ENCODE peak calls at places on chromosome 17, in four cellular contexts. X, M, I and S are unnamed samples.

GRCh38 chr17:45317113-45317820 is 447 bp upstream of the MAP3K14 start:
- DNase-seq in M (peak), X (peak), I (peak), S (peak)

GRCh38 chr17:59785091-59785799 is 77.8 kb downstream of the VMP1 start:
- DNase-seq in X (no peak), I (no peak), M (no peak), S (no peak)

GRCh38 chr17:4483012-4483840 is 15.5 kb upstream of the SPNS2 start:
- DNase-seq in X (peak), I (no peak), M (peak), S (peak)

GRCh38 chr17:61862105-61862574 is 1.2 kb downstream of the BRIP1 start:
- DNase-seq in I (no peak), X (no peak), M (no peak), S (no peak)

GRCh38 chr17:13784466-13784865 is 182.7 kb upstream of the HS3ST3A1 start:
- DNase-seq in M (no peak), I (no peak), X (no peak), S (no peak)

GRCh38 chr17:51287412-51287811 is 27.1 kb downstream of the UTP18 start:
- DNase-seq in X (no peak), M (no peak), I (no peak), S (no peak)

GRCh38 chr17:57405486-57406072 is 149.3 kb downstream of the MSI2 start:
- DNase-seq in I (no peak), X (no peak), M (no peak), S (no peak)

GRCh38 chr17:63426041-63426916 is 19.8 kb downstream of the CYB561 start:
- DNase-seq in M (no peak), X (no peak), I (no peak), S (no peak)

GRCh38 chr17:64707077-64707591 is 45.0 kb upstream of the SMURF2 start:
- DNase-seq in X (peak), M (peak), I (no peak), S (peak)

GRCh38 chr17:10879110-10879509 is 41.2 kb upstream of the PIRT start:
- DNase-seq in I (no peak), M (no peak), X (no peak), S (no peak)

GRCh38 chr17:4293572-4293971 is 29.8 kb upstream of the ANKFY1 start:
- DNase-seq in X (no peak), I (peak), M (no peak), S (no peak)

DNA sequence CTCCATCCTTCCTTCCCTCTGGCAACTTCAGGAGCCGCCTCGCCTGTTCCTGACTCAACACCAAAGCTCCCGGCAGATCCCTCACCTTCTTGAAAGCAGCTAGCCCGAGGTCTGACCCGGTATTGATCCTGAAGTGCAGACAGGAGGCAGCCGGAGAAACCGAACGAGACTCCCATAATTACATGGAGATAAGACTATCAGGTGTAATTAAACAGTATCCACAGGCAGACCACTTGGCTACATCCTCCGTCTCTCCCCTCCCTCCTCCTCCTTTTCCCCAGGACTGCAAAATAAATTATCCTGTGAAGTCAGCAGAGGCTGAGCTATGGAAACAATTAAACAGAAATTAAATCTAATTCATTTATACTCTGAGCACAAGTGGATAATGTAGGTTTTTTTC is 93.0 kb downstream of the RBFOX3 start:
- DNase-seq in I (no peak), M (no peak), X (no peak), S (no peak)
- TF ChIP-seq POLR2A in I (no peak), M (no peak), X (no peak), S (no peak)

DNA sequence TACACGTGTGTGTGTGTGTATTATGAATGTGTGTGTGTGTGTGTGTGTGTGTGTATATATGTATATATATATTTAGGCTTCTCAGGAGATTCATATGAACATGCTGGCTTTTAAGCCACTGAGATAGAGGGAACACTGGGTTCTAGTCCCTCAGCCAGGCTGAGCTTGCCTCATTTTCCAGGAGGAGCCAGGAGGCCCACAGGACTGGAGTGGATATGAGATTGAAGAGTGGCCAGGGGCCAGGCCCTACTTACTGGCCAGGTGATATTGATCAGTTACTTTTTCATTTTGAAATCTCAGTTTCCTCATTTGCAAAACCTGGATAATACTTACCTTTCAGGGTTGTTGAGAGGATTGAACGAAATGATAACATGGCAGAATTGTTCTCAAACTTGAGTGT is 5.8 kb downstream of the PCTP start:
- DNase-seq in X (no peak), I (no peak), M (no peak), S (no peak)
- TF ChIP-seq POLR2A in X (no peak), I (no peak), M (no peak), S (no peak)

GRCh38 chr17:76386966-76387765 is 2.8 kb downstream of the SPHK1 start:
- DNase-seq in X (no peak), I (no peak), M (no peak), S (no peak)

GRCh38 chr17:76388966-76389888 is 4.8 kb downstream of the SPHK1 start:
- DNase-seq in M (no peak), X (peak), I (no peak), S (no peak)

GRCh38 chr17:76394166-76394565 is 9.8 kb downstream of the SPHK1 start:
- DNase-seq in X (no peak), M (no peak), I (no peak), S (no peak)

GRCh38 chr17:76390003-76390421 is 5.6 kb downstream of the SPHK1 start:
- DNase-seq in M (no peak), I (no peak), X (no peak), S (no peak)

GRCh38 chr17:76391200-76391715 is 6.8 kb downstream of the SPHK1 start:
- DNase-seq in X (no peak), I (no peak), M (no peak), S (no peak)
- TF ChIP-seq POLR2A in X (no peak), I (no peak), M (no peak), S (no peak)

DNA sequence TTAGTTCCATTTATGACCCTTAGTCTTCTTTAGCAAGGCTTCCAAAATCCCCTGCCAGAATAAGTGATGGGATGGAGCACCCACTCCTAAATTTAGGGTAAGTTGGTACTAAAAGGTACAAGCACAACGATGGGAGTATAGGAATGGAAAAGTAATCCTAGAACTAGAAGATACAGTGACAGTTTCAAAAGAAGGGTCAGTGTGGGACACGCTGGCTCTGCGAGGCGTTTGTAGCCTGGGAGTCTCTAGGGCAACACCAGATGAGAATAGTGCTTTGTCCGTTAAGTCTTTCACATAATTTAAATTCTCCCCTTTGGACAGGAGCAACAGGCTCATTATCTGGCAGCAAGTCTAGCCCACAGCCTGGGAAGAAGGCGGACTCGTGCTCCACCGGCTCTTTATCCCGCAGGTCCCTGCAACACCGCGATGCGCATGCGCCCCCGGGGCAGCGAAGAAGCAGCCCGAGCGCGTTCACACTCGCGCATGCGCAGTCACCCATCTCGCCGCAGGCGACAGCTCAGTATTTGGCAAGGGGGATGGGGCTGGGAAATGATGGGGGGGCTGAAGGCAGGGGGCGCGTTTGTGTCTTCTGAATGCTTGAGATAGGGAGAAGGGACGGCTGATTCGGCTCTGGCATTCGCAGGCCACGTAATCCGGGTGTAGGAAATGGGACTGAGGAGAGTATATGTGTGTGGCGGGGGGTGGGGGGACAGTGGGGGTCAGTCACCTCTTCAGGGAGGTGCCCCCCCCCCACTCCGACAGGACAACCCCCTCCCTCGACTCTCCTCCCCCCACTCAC is 564 bp downstream of the SPOP start:
- DNase-seq in M (peak), I (peak), X (peak), S (peak)
- TF ChIP-seq POLR2A in M (peak), I (peak), X (no peak), S (no peak)

GRCh38 chr17:34382586-34383224 is 19.7 kb upstream of the CCL1 start:
- DNase-seq in X (no peak), M (no peak), I (no peak), S (no peak)
- TF ChIP-seq POLR2A in X (no peak), M (no peak), I (no peak), S (no peak)

GRCh38 chr17:50151041-50151936 is 812 bp upstream of the PPP1R9B start:
- DNase-seq in M (peak), I (peak), X (peak), S (peak)
- TF ChIP-seq POLR2A in M (peak), I (no peak), X (peak), S (peak)

GRCh38 chr17:82091264-82092066 is 6.6 kb downstream of the FASN start:
- DNase-seq in X (no peak), I (no peak), M (no peak), S (no peak)

GRCh38 chr17:82090549-82091263 is 7.3 kb downstream of the FASN start:
- DNase-seq in X (no peak), M (no peak), I (no peak), S (no peak)

GRCh38 chr17:82087961-82088837 is 9.8 kb downstream of the FASN start:
- DNase-seq in X (no peak), I (no peak), M (no peak), S (no peak)

GRCh38 chr17:82088838-82089722 is 9.0 kb downstream of the FASN start:
- DNase-seq in M (no peak), I (no peak), X (no peak), S (peak)

GRCh38 chr17:82089723-82090548 is 8.1 kb downstream of the FASN start:
- DNase-seq in I (no peak), X (no peak), M (no peak), S (no peak)
- TF ChIP-seq POLR2A in I (no peak), X (no peak), M (no peak), S (no peak)

GRCh38 chr17:44123356-44124117 is at the start of gene HDAC5:
- DNase-seq in I (peak), M (peak), X (peak), S (peak)
- TF ChIP-seq POLR2A in I (peak), M (peak), X (peak), S (peak)

DNA sequence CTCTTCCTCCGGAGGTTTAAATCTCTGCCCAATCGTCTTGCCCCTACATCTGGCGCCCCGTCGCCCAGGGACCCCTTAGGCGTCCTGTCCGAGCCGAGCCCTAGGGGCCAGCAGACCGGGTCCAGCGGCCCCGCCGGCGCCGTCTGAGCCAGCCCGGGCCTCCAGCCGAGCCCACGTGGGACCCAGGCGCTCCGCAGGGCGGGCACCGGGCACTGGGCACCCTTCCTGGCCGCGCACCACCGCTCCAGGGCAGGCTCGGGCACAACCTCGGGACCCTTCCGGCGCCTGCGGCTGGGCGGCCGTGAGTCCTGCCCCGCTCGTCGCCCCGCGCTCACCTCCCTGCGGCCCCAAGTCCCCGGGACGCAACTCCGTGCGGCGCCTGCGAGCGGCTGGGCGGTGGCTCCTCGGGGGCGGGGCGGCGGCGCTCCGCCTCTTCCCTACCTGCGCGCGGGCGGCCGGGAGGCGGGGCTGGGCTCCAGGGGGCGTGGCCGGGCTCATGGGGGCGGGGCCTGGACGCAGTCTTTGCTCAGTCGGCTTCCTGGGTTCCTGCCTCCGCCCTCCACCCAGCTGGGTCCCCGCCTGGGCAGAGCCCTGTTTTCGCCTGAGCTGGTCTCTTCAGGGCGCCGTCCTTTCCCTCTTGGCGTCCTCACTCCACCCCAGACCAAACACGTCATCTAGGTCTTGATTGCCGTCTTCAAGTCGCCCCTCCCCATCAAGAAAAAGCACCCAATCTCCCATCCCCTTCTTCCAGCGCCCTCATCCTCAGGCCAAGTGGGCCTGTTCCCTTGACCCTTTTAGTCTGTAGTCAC is at the start of gene RHBDF2:
- DNase-seq in X (peak), M (peak), I (peak), S (peak)
- TF ChIP-seq POLR2A in X (peak), M (peak), I (peak), S (peak)